ENCODE peak calls at places on chromosomes 6 and 20, in eight cellular contexts. I is sigmoid colon, K is stomach, D is esophagus muscularis mucosa, E is SK-N-SH, N is HepG2, H is H1, W is transverse colon. Y is an unnamed sample.

GRCh38 chr20:35463455-35464300 is 8.3 kb downstream of the CEP250 start:
- DNase-seq in K (peak), E (peak), D (no peak), N (peak), W (peak), H (peak), I (no peak), Y (no peak)

GRCh38 chr6:1608976-1609661 is 596 bp upstream of the FOXC1 start:
- DNase-seq in N (no peak), K (no peak), H (no peak), W (no peak), D (no peak), I (peak), E (peak), Y (peak)

GRCh38 chr6:127868338-127868737 is 32.5 kb downstream of the THEMIS start:
- DNase-seq in H (no peak), K (no peak), D (no peak), I (no peak), E (no peak), N (no peak), W (no peak), Y (no peak)

GRCh38 chr20:51318058-51318960 is 224.2 kb downstream of the NFATC2 start:
- DNase-seq in I (no peak), D (no peak), H (peak), W (peak), K (peak), N (peak), E (peak), Y (no peak)

GRCh38 chr6:52547647-52548352 is 29.1 kb downstream of the TRAM2 start:
- DNase-seq in N (peak), K (no peak), E (peak), D (no peak), W (peak), H (no peak), I (no peak), Y (no peak)

GRCh38 chr20:23143986-23144695 is 58.0 kb upstream of the CD93 start:
- DNase-seq in N (no peak), E (no peak), I (peak), K (no peak), D (no peak), W (peak), H (no peak), Y (peak)

GRCh38 chr6:149545258-149545753 is 537 bp downstream of the PPIL4 start:
- DNase-seq in W (peak), E (peak), K (peak), H (no peak), D (no peak), N (peak), I (peak), Y (peak)

GRCh38 chr6:40049128-40049527 is 114.9 kb upstream of the MOCS1 start:
- DNase-seq in I (no peak), D (peak), K (no peak), H (no peak), N (no peak), E (no peak), W (no peak), Y (no peak)

GRCh38 chr6:11868392-11868791 is 89.8 kb upstream of the ADTRP start:
- DNase-seq in E (no peak), D (no peak), W (no peak), H (no peak), I (no peak), N (no peak), K (no peak), Y (no peak)

GRCh38 chr6:33696538-33697518 is 14.7 kb downstream of the UQCC2 start:
- DNase-seq in I (no peak), N (no peak), H (no peak), W (no peak), D (no peak), E (peak), K (peak), Y (peak)

GRCh38 chr20:5211803-5212714 is 85.3 kb downstream of the CDS2 start:
- DNase-seq in E (no peak), I (no peak), W (no peak), K (no peak), H (no peak), N (peak), D (no peak), Y (no peak)

GRCh38 chr20:3710703-3711417 is 1.5 kb downstream of the SIGLEC1 start:
- DNase-seq in N (peak), I (peak), K (peak), E (peak), W (peak), H (peak), D (peak), Y (no peak)

GRCh38 chr20:4571759-4572531 is 149.8 kb upstream of the PRND start:
- DNase-seq in I (no peak), E (no peak), N (no peak), H (no peak), K (no peak), D (peak), W (no peak), Y (no peak)

GRCh38 chr6:73657201-73657600 is 3.4 kb upstream of the SLC17A5 start:
- DNase-seq in W (no peak), I (no peak), K (no peak), N (no peak), H (no peak), D (no peak), E (no peak), Y (no peak)

GRCh38 chr6:107621216-107621940 is 131.5 kb downstream of the SOBP start:
- DNase-seq in D (no peak), I (no peak), K (no peak), E (no peak), N (no peak), W (no peak), H (no peak), Y (no peak)

GRCh38 chr6:33695451-33695855 is 16.0 kb downstream of the UQCC2 start:
- DNase-seq in D (no peak), I (no peak), H (no peak), W (no peak), E (peak), K (no peak), N (no peak), Y (peak)

GRCh38 chr20:63703471-63703975 is 4.3 kb downstream of the ARFRP1 start:
- DNase-seq in N (no peak), I (peak), D (no peak), W (no peak), E (peak), H (no peak), K (no peak), Y (peak)

GRCh38 chr6:107101661-107102413 is 13.5 kb downstream of the BEND3 start:
- DNase-seq in I (peak), D (no peak), K (no peak), E (no peak), H (no peak), N (no peak), W (no peak), Y (no peak)

GRCh38 chr20:17730069-17730468 is 30.3 kb downstream of the BANF2 start:
- DNase-seq in W (no peak), K (no peak), D (no peak), I (no peak), E (no peak), H (no peak), N (no peak), Y (no peak)

GRCh38 chr20:50107086-50107645 is 5.8 kb downstream of the UBE2V1 start:
- DNase-seq in E (no peak), I (no peak), W (no peak), N (no peak), H (no peak), D (no peak), K (no peak), Y (no peak)

GRCh38 chr6:150297327-150298028 is 71.3 kb upstream of the IYD start:
- DNase-seq in W (peak), E (no peak), D (no peak), K (no peak), I (no peak), H (no peak), N (no peak), Y (no peak)

GRCh38 chr6:13467216-13467600 is 20.2 kb downstream of the GFOD1 start:
- DNase-seq in N (no peak), I (no peak), K (no peak), H (no peak), D (no peak), W (no peak), E (no peak), Y (no peak)

GRCh38 chr6:56385981-56386593 is 138.7 kb upstream of the COL21A1 start:
- DNase-seq in N (no peak), D (no peak), K (no peak), E (no peak), I (no peak), W (no peak), H (no peak), Y (no peak)

GRCh38 chr6:105137388-105137787 is 42.4 kb downstream of the POPDC3 start:
- DNase-seq in K (no peak), N (no peak), D (no peak), I (peak), H (no peak), E (peak), W (no peak), Y (no peak)

GRCh38 chr20:59194023-59194935 is 30.7 kb downstream of the ZNF831 start:
- DNase-seq in D (no peak), K (no peak), E (no peak), I (no peak), H (no peak), W (no peak), N (no peak), Y (no peak)

DNA sequence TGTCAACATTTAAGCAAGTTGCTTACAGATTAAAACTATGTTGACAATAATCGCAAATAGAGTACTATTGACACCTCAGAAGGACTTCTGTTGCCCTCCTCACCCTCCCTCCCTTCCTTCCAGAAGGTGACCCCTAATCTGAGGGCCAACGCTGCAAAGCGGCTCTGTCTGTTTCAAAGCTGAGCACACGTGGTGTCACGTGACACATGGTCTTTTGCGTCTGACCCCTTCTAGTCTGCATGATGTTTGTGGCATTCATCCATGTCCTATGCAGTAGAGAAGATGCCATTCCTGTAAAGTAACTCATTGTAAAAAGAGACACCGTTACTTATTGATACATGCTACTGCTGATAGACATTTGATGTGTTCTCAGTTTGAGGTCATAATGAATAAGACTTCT is 182.3 kb downstream of the THBS2 start:
- DNase-seq in N (no peak), H (no peak), D (no peak), K (no peak), I (no peak), W (no peak), E (no peak), Y (no peak)
- H3K27ac ChIP-seq in N (no peak), H (no peak), D (peak), K (no peak), I (peak), W (peak), E (no peak), Y (peak)

GRCh38 chr6:90712165-90712564 is 125.3 kb upstream of the MAP3K7 start:
- DNase-seq in E (no peak), I (no peak), W (no peak), D (no peak), N (no peak), K (no peak), H (no peak), Y (no peak)

GRCh38 chr6:90716345-90716744 is 129.5 kb upstream of the MAP3K7 start:
- DNase-seq in D (no peak), W (no peak), E (no peak), H (no peak), K (no peak), N (no peak), I (no peak), Y (no peak)

GRCh38 chr6:90719321-90720195 is 132.7 kb upstream of the MAP3K7 start:
- DNase-seq in K (no peak), I (no peak), D (no peak), W (no peak), H (no peak), E (no peak), N (no peak), Y (no peak)

GRCh38 chr6:90714319-90714718 is 127.4 kb upstream of the MAP3K7 start:
- DNase-seq in D (no peak), I (no peak), W (no peak), E (no peak), H (no peak), N (no peak), K (no peak), Y (no peak)

GRCh38 chr6:90715093-90715655 is 128.3 kb upstream of the MAP3K7 start:
- DNase-seq in I (no peak), E (no peak), N (no peak), W (no peak), H (no peak), K (no peak), D (no peak), Y (no peak)
- TF ChIP-seq EP300 in I (no peak), E (no peak), N (no peak), W (no peak), H (no peak), K (no peak), D (no peak), Y (no peak)

GRCh38 chr6:15417811-15418210 is 171.9 kb downstream of the JARID2 start:
- DNase-seq in W (no peak), K (no peak), H (no peak), E (no peak), D (no peak), I (no peak), N (no peak), Y (no peak)
- TF ChIP-seq POLR2AphosphoS5 in W (no peak), K (no peak), H (no peak), E (no peak), D (no peak), I (no peak), N (no peak), Y (no peak)

GRCh38 chr6:28081486-28081751 is 1.1 kb downstream of the ZNF165 start:
- DNase-seq in D (no peak), N (no peak), I (no peak), W (peak), H (no peak), E (no peak), K (no peak), Y (no peak)

GRCh38 chr6:28078050-28078449 is 2.3 kb upstream of the ZNF165 start:
- DNase-seq in H (no peak), E (no peak), D (no peak), N (no peak), K (no peak), I (no peak), W (no peak), Y (no peak)

GRCh38 chr6:28078836-28079235 is 1.5 kb upstream of the ZNF165 start:
- DNase-seq in H (no peak), N (no peak), K (no peak), E (no peak), D (no peak), I (no peak), W (no peak), Y (no peak)

GRCh38 chr6:28080631-28081485 is 490 bp downstream of the ZNF165 start:
- DNase-seq in E (peak), K (peak), N (peak), I (peak), W (peak), D (peak), H (peak), Y (peak)

DNA sequence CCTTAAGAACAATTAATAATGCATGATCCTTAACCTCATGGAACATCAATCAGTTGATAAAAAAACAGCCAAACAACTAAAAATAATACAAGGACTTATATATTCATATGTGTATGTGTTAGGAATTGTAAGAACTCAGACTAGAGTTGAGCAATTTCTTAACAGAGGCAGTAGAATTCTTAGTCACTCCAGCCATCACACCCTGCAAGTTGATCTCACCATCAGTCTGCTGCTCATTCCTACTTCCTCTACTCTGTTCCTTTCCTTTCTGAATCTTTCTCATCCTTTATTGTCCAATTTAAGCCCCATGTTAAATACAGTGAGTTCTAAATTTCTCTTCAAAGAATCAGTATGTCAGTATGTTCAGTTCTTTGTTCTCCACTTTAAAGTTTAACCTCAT is 2.6 kb downstream of the ZNF165 start:
- DNase-seq in I (no peak), E (no peak), H (no peak), N (no peak), D (no peak), K (no peak), W (no peak), Y (no peak)
- H3K27ac ChIP-seq in I (no peak), E (no peak), H (no peak), N (no peak), D (no peak), K (no peak), W (no peak), Y (no peak)

GRCh38 chr6:101761124-101761601 is 367.7 kb downstream of the GRIK2 start:
- DNase-seq in H (no peak), W (no peak), E (no peak), D (no peak), I (no peak), K (no peak), N (no peak), Y (no peak)
- TF ChIP-seq EP300 in H (no peak), W (no peak), E (no peak), D (no peak), I (no peak), K (no peak), N (no peak), Y (no peak)

GRCh38 chr20:13690948-13691347 is 52.2 kb upstream of the TASP1 start:
- DNase-seq in D (no peak), N (no peak), K (no peak), E (no peak), I (no peak), W (no peak), H (no peak), Y (no peak)
- TF ChIP-seq POLR2AphosphoS5 in D (no peak), N (no peak), K (no peak), E (no peak), I (no peak), W (no peak), H (no peak), Y (no peak)

GRCh38 chr20:20712004-20712473 is 405 bp downstream of the RALGAPA2 start:
- DNase-seq in E (no peak), W (peak), K (peak), I (no peak), N (peak), D (no peak), H (no peak), Y (no peak)

GRCh38 chr20:20709858-20710257 is 2.6 kb downstream of the RALGAPA2 start:
- DNase-seq in W (no peak), I (no peak), D (no peak), K (no peak), H (no peak), E (no peak), N (no peak), Y (no peak)

GRCh38 chr20:20711413-20711812 is 1.0 kb downstream of the RALGAPA2 start:
- DNase-seq in K (no peak), E (no peak), H (no peak), N (no peak), W (peak), D (peak), I (no peak), Y (no peak)

GRCh38 chr20:20710847-20711315 is 1.6 kb downstream of the RALGAPA2 start:
- DNase-seq in N (peak), W (peak), I (no peak), K (peak), D (peak), E (no peak), H (no peak), Y (no peak)

DNA sequence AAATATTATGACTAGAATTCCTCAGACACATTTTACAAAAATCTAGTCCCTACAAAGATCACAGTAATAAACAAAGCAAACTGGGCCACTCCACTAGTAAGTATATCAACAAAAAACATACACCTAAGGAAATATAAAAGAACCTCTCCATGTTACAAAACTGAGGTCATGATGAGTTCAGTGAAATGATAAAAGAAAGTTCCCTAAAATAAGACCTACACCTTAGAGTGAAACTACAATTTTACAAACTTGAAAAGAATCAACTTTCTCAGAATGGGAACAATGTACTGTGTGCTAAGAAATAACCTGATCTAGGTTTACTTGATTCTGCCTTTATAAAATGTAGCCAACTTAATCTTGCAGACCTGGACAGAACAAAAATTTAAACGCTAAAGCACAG is 2.0 kb downstream of the RALGAPA2 start:
- DNase-seq in D (no peak), W (no peak), K (no peak), E (no peak), H (no peak), N (no peak), I (no peak), Y (no peak)
- H3K27ac ChIP-seq in D (peak), W (peak), K (no peak), E (no peak), H (no peak), N (peak), I (no peak), Y (no peak)

GRCh38 chr20:44827401-44827800 is 17.1 kb upstream of the RIMS4 start:
- DNase-seq in E (no peak), K (no peak), N (no peak), I (no peak), D (no peak), W (no peak), H (no peak), Y (no peak)

GRCh38 chr20:44828640-44829039 is 18.3 kb upstream of the RIMS4 start:
- DNase-seq in I (no peak), D (no peak), W (no peak), K (no peak), H (no peak), E (no peak), N (no peak), Y (no peak)

GRCh38 chr20:44830523-44830922 is 20.2 kb upstream of the RIMS4 start:
- DNase-seq in H (no peak), D (no peak), K (no peak), E (no peak), N (no peak), W (no peak), I (no peak), Y (no peak)

GRCh38 chr20:44830995-44831394 is 20.6 kb upstream of the RIMS4 start:
- DNase-seq in K (no peak), D (no peak), H (no peak), E (no peak), W (no peak), N (no peak), I (no peak), Y (no peak)

GRCh38 chr20:44829688-44830087 is 19.3 kb upstream of the RIMS4 start:
- DNase-seq in K (no peak), I (no peak), D (no peak), W (no peak), N (no peak), H (no peak), E (no peak), Y (no peak)
- TF ChIP-seq EP300 in K (no peak), I (no peak), D (no peak), W (no peak), N (no peak), H (no peak), E (no peak), Y (no peak)

DNA sequence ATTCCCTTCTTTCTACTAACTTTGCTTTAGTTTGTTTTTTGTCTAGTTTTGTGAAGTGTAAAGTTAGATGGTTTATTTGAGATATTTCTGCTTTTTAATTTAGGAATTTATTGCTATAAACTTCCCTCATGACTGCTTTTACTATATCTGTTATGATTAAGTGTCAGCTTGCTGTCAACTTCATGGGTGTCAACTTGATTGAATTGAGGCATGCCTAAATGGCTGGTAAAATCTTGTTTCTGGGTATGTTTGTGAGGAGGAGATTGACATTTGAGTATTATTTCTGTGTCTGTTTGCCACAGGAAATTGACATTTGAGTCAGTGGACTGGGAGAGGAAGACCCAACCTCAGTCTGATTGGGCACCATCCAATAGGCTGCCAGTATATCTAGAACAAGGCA is 1147.0 kb upstream of the EYS start:
- DNase-seq in E (no peak), I (no peak), N (no peak), K (no peak), H (no peak), D (no peak), W (no peak), Y (no peak)
- TF ChIP-seq POLR2AphosphoS5 in E (no peak), I (no peak), N (no peak), K (no peak), H (no peak), D (no peak), W (no peak), Y (no peak)

Y was measured in suprapubic skin.